ENCODE peak calls at places on chromosome 20, in seven cellular contexts. M is amniotic stem cell; K is M059J; L is AG04450; X is DMS 273 treated with DMSO at 0.1 percent for 48 hours; O is bronchial epithelial cell; E is CD4-positive, alpha-beta memory T cell. N is an unnamed sample.

GRCh38 chr20:13613917-13614316 is 24.8 kb downstream of the TASP1 start:
- DNase-seq in M (no peak), K (no peak), L (no peak), X (no peak), O (no peak), E (no peak), N (no peak)

GRCh38 chr20:571754-572331 is 28.3 kb upstream of the CSNK2A1 start:
- DNase-seq in M (no peak), K (peak; percentile 27), L (no peak), X (no peak), O (no peak), E (no peak), N (no peak)

GRCh38 chr20:5140195-5140594 is 13.4 kb downstream of the CDS2 start:
- DNase-seq in M (no peak), K (no peak), L (no peak), X (no peak), O (no peak), E (no peak), N (no peak)

GRCh38 chr20:38748863-38749153 is 548 bp downstream of the ACTR5 start:
- DNase-seq in M (no peak), K (no peak), L (no peak), X (no peak), O (peak; percentile 57), E (no peak), N (no peak)

GRCh38 chr20:63700199-63701050 is 4.0 kb downstream of the TNFRSF6B start:
- DNase-seq in M (no peak), K (no peak), L (no peak), X (no peak), O (no peak), E (no peak), N (no peak)

GRCh38 chr20:53942121-53942816 is 128.1 kb downstream of the BCAS1 start:
- DNase-seq in M (no peak), K (peak; percentile 78), L (no peak), X (no peak), O (peak; percentile 57), E (no peak), N (no peak)

GRCh38 chr20:37992802-37993538 is 40.3 kb downstream of the TTI1 start:
- DNase-seq in M (no peak), K (peak; percentile 93), L (peak; percentile 33), X (no peak), O (peak; percentile 92), E (peak; percentile 11), N (no peak)

GRCh38 chr20:4949833-4950178 is 51.5 kb downstream of the SLC23A2 start:
- DNase-seq in M (no peak), K (peak; percentile 34), L (no peak), X (no peak), O (peak; percentile 38), E (peak; percentile 42), N (no peak)

GRCh38 chr20:20084296-20084752 is 32.0 kb downstream of the CFAP61 start:
- DNase-seq in M (no peak), K (no peak), L (no peak), X (peak; percentile 58), O (no peak), E (no peak), N (no peak)

GRCh38 chr20:53921443-53921973 is 148.9 kb downstream of the BCAS1 start:
- DNase-seq in M (no peak), K (no peak), L (no peak), X (no peak), O (no peak), E (no peak), N (no peak)

GRCh38 chr20:32544260-32544722 is 40.8 kb downstream of the NOL4L start:
- DNase-seq in M (no peak), K (no peak), L (no peak), X (no peak), O (no peak), E (no peak), N (no peak)

GRCh38 chr20:61919239-61919638 is 146.4 kb downstream of the TAF4 start:
- DNase-seq in M (no peak), K (no peak), L (no peak), X (no peak), O (no peak), E (no peak), N (no peak)

GRCh38 chr20:54114109-54114508 is 43.7 kb upstream of the BCAS1 start:
- DNase-seq in M (no peak), K (no peak), L (no peak), X (no peak), O (no peak), E (no peak), N (no peak)

GRCh38 chr20:33540427-33540826 is 50.5 kb downstream of the CBFA2T2 start:
- DNase-seq in M (no peak), K (no peak), L (no peak), X (no peak), O (no peak), E (no peak), N (no peak)

GRCh38 chr20:61331542-61331941 is 79.5 kb downstream of the CDH4 start:
- DNase-seq in M (no peak), K (no peak), L (no peak), X (no peak), O (no peak), E (no peak), N (no peak)

GRCh38 chr20:44990425-44990824 is 24.1 kb downstream of the STK4 start:
- DNase-seq in M (no peak), K (peak; percentile 27), L (no peak), X (no peak), O (no peak), E (no peak), N (no peak)

GRCh38 chr20:37911262-37911661 is 8.3 kb downstream of the VSTM2L start:
- DNase-seq in M (no peak), K (no peak), L (no peak), X (no peak), O (no peak), E (no peak), N (no peak)

GRCh38 chr20:37534401-37535157 is 6.9 kb upstream of the BLCAP start:
- DNase-seq in M (peak; percentile 37), K (peak; percentile 85), L (no peak), X (peak; percentile 67), O (peak; percentile 78), E (peak; percentile 61), N (peak; percentile 54)

GRCh38 chr20:23492292-23492691 is 1.4 kb downstream of the CST8 start:
- DNase-seq in M (no peak), K (no peak), L (no peak), X (no peak), O (no peak), E (no peak), N (no peak)

GRCh38 chr20:58310291-58310782 is 822 bp downstream of the RAB22A start:
- DNase-seq in M (no peak), K (peak; percentile 57), L (no peak), X (no peak), O (peak; percentile 83), E (peak; percentile 8), N (no peak)

GRCh38 chr20:63980317-63980805 is 571 bp upstream of the PRPF6 start:
- DNase-seq in M (no peak), K (no peak), L (no peak), X (no peak), O (peak; percentile 93), E (peak; percentile 59), N (no peak)

GRCh38 chr20:35909796-35910195 is 44.5 kb downstream of the SCAND1 start:
- DNase-seq in M (no peak), K (no peak), L (no peak), X (no peak), O (no peak), E (no peak), N (no peak)

GRCh38 chr20:5833309-5833941 is 83.2 kb downstream of the SHLD1 start:
- DNase-seq in M (no peak), K (no peak), L (no peak), X (no peak), O (no peak), E (no peak), N (no peak)

GRCh38 chr20:43755851-43756250 is 29.0 kb upstream of the GTSF1L start:
- DNase-seq in M (no peak), K (peak; percentile 88), L (no peak), X (no peak), O (no peak), E (no peak), N (no peak)

GRCh38 chr20:32325706-32326506 is 32.2 kb upstream of the ASXL1 start:
- DNase-seq in M (peak; percentile 21), K (peak; percentile 97), L (no peak), X (no peak), O (peak; percentile 93), E (no peak), N (peak; percentile 66)

GRCh38 chr20:48788486-48789072 is 39.2 kb downstream of the PREX1 start:
- DNase-seq in M (no peak), K (no peak), L (no peak), X (no peak), O (no peak), E (no peak), N (no peak)

GRCh38 chr20:36792422-36792821 is 18.9 kb upstream of the DSN1 start:
- DNase-seq in M (peak; percentile 49), K (peak; percentile 89), L (peak; percentile 42), X (peak; percentile 29), O (peak; percentile 60), E (no peak), N (no peak)

GRCh38 chr20:33373735-33374605 is 27.3 kb downstream of the CDK5RAP1 start:
- DNase-seq in M (peak; percentile 10), K (peak; percentile 98), L (peak; percentile 79), X (no peak), O (peak; percentile 65), E (no peak), N (peak; percentile 6)

GRCh38 chr20:37538003-37538402 is 10.3 kb upstream of the BLCAP start:
- DNase-seq in M (no peak), K (peak; percentile 89), L (no peak), X (no peak), O (peak; percentile 71), E (no peak), N (no peak)

GRCh38 chr20:34579191-34579661 is 20.7 kb downstream of the MAP1LC3A start:
- DNase-seq in M (peak; percentile 77), K (peak; percentile 94), L (no peak), X (no peak), O (peak; percentile 99), E (no peak), N (no peak)

GRCh38 chr20:62953839-62954703 is 1.6 kb downstream of the SLC17A9 start:
- DNase-seq in M (no peak), K (no peak), L (peak; percentile 18), X (no peak), O (peak; percentile 7), E (peak; percentile 77), N (peak; percentile 76)

GRCh38 chr20:24789877-24790276 is 159.2 kb upstream of the CST7 start:
- DNase-seq in M (no peak), K (no peak), L (no peak), X (no peak), O (no peak), E (no peak), N (no peak)

GRCh38 chr20:53362736-53363135 is 230.9 kb downstream of the ZNF217 start:
- DNase-seq in M (no peak), K (no peak), L (no peak), X (no peak), O (no peak), E (no peak), N (no peak)

GRCh38 chr20:17806739-17807441 is 107.1 kb downstream of the BANF2 start:
- DNase-seq in M (no peak), K (no peak), L (peak; percentile 54), X (no peak), O (no peak), E (no peak), N (no peak)

GRCh38 chr20:36957875-36958667 is 6.6 kb upstream of the SAMHD1 start:
- DNase-seq in M (no peak), K (no peak), L (no peak), X (no peak), O (no peak), E (no peak), N (no peak)

GRCh38 chr20:16758459-16759160 is 10.5 kb downstream of the OTOR start:
- DNase-seq in M (no peak), K (no peak), L (no peak), X (no peak), O (no peak), E (no peak), N (no peak)